ENCODE peak calls at places on chromosomes 3 and 15, in five cellular contexts. Y is SK-N-SH, U is mammary epithelial cell, V is PC-3, N is K562. C is an unnamed sample.

GRCh38 chr15:77646104-77646694 is 13.5 kb upstream of the LINGO1 start:
- DNase-seq in V (no peak), U (peak; percentile 14), N (peak; percentile 38), Y (no peak), C (no peak)

GRCh38 chr15:49361370-49361769 is 61.7 kb upstream of the FGF7 start:
- DNase-seq in V (no peak), U (no peak), Y (no peak), N (no peak), C (no peak)

GRCh38 chr3:150094150-150094932 is 123.6 kb upstream of the PFN2 start:
- DNase-seq in V (peak; percentile 92), N (no peak), Y (no peak), U (peak; percentile 92), C (no peak)

GRCh38 chr3:48467473-48468267 is 21.1 kb downstream of the ATRIP start:
- DNase-seq in Y (no peak), N (no peak), V (no peak), U (no peak), C (no peak)

GRCh38 chr3:147613710-147614109 is 204.5 kb downstream of the ZIC1 start:
- DNase-seq in V (no peak), N (no peak), U (no peak), Y (no peak), C (no peak)

GRCh38 chr3:123611077-123611476 is 26.2 kb upstream of the HACD2 start:
- DNase-seq in N (no peak), U (no peak), V (no peak), Y (no peak), C (no peak)

GRCh38 chr3:107241217-107241616 is 136.0 kb upstream of the CCDC54 start:
- DNase-seq in V (peak; percentile 74), Y (peak; percentile 32), U (peak; percentile 71), N (peak; percentile 10), C (peak; percentile 45)

GRCh38 chr3:112744825-112745566 is 101.7 kb downstream of the CD200R1L start:
- DNase-seq in U (no peak), Y (no peak), V (no peak), N (no peak), C (no peak)

GRCh38 chr3:171417813-171418212 is 42.4 kb downstream of the TNIK start:
- DNase-seq in N (no peak), Y (no peak), U (peak; percentile 48), V (peak; percentile 49), C (no peak)

GRCh38 chr3:15325228-15325627 is 7.2 kb downstream of the SH3BP5 start:
- DNase-seq in V (peak; percentile 76), N (no peak), U (peak; percentile 36), Y (peak; percentile 26), C (peak; percentile 79)

GRCh38 chr3:127820871-127821853 is 1.2 kb downstream of the MGLL start:
- DNase-seq in Y (no peak), V (peak; percentile 78), N (peak; percentile 23), U (no peak), C (no peak)

GRCh38 chr3:101574388-101575156 is 592 bp downstream of the PCNP start:
- DNase-seq in V (peak; percentile 73), U (no peak), Y (no peak), N (no peak), C (peak; percentile 66)

GRCh38 chr3:44439499-44440295 is 37.8 kb downstream of the ZNF445 start:
- DNase-seq in N (peak; percentile 93), V (no peak), U (no peak), Y (peak; percentile 74), C (no peak)

GRCh38 chr3:100536093-100536492 is 43.7 kb downstream of the TMEM45A start:
- DNase-seq in U (peak; percentile 76), N (no peak), Y (no peak), V (peak; percentile 87), C (no peak)

GRCh38 chr15:35305906-35306305 is 220.8 kb upstream of the NANOGP8 start:
- DNase-seq in V (peak; percentile 64), N (no peak), Y (no peak), U (peak; percentile 55), C (no peak)

GRCh38 chr3:45034612-45035252 is 8.6 kb downstream of the CLEC3B start:
- DNase-seq in U (no peak), V (no peak), N (no peak), Y (no peak), C (no peak)

GRCh38 chr3:26623409-26624208 is 1.0 kb downstream of the LRRC3B start:
- DNase-seq in V (no peak), Y (peak; percentile 51), U (no peak), N (no peak), C (peak; percentile 65)

GRCh38 chr3:194009892-194010533 is 125.9 kb upstream of the HES1 start:
- DNase-seq in N (no peak), V (no peak), Y (no peak), U (no peak), C (peak; percentile 34)

GRCh38 chr3:175564335-175564734 is 705.2 kb downstream of the NAALADL2 start:
- DNase-seq in U (no peak), N (no peak), Y (no peak), V (no peak), C (no peak)

GRCh38 chr15:63288778-63289378 is 11.5 kb downstream of the APH1B start:
- DNase-seq in Y (peak; percentile 66), U (peak; percentile 36), N (peak; percentile 29), V (peak; percentile 69), C (peak; percentile 53)

GRCh38 chr15:80788536-80788935 is 9.4 kb downstream of the CEMIP start:
- DNase-seq in V (no peak), Y (no peak), U (no peak), N (no peak), C (no peak)

GRCh38 chr3:28215407-28215806 is 26.0 kb upstream of the CMC1 start:
- DNase-seq in Y (no peak), V (no peak), N (no peak), U (no peak), C (no peak)

GRCh38 chr3:97613139-97613538 is 151.4 kb upstream of the ARL6 start:
- DNase-seq in U (no peak), V (no peak), Y (no peak), N (no peak), C (no peak)

GRCh38 chr15:67106764-67107013 is 41.3 kb downstream of the SMAD3 start:
- DNase-seq in N (no peak), U (no peak), Y (no peak), V (no peak), C (no peak)

GRCh38 chr15:67104453-67104852 is 39.1 kb downstream of the SMAD3 start:
- DNase-seq in N (no peak), V (no peak), Y (no peak), U (no peak), C (no peak)

GRCh38 chr15:67107014-67107812 is 41.8 kb downstream of the SMAD3 start:
- DNase-seq in V (peak; percentile 96), Y (no peak), U (peak; percentile 98), N (peak; percentile 53), C (no peak)

GRCh38 chr15:67105065-67105951 is 39.9 kb downstream of the SMAD3 start:
- DNase-seq in N (no peak), U (peak; percentile 98), Y (no peak), V (peak; percentile 96), C (no peak)

DNA sequence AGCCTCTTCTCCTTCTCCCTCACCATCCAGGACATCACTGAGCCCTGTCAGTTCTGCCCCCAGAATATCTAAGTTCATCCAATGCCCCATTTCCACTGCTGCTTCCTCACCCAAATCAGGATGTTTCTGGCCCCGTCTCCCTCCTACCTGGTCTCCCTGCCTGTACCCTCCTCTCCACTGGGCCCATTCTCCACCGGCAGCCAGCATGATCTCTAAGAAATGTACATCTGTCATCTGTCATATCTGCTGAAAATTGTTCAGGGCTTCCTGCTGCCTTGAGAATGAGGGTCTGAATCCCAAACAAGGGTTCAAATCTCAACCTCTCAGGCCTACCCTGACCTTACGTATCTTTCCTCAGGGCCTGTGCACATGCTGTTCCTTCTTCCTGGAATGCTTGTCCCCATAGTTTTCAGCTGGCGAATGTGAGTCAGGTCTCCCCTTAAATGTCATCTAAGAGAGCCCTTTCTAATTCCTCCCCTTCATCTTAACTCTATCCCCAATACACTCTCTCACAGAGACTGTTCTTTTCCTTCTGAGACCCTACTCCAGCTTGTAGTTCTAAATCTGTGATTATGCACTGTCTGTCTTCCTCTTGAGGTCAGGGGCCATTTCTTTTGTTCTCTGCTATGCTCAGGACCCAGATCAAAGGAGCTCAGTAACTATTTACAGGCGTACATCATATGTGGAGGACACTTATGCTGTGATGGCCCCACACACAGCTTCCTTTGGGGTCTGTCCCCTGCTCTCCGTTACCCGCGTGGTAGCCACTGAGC is 40.8 kb downstream of the SMAD3 start:
- DNase-seq in V (no peak), U (no peak), N (no peak), Y (no peak), C (no peak)
- H3K27ac ChIP-seq in V (peak overlapping the region; percentile 99), U (peak overlapping the region; percentile 95), N (peak overlapping the region; percentile 28), Y (peak overlapping the region; percentile 98), C (no peak overlapping the region)

GRCh38 chr15:99105516-99106341 is 849 bp downstream of the SYNM start:
- DNase-seq in V (no peak), U (peak; percentile 75), N (no peak), Y (peak; percentile 79), C (peak; percentile 89)
- TF ChIP-seq CTCF in V (no peak), U (peak; percentile 20), N (no peak), Y (no peak), C (no peak)

GRCh38 chr3:50651445-50651844 is 23.3 kb upstream of the DOCK3 start:
- DNase-seq in N (no peak), Y (no peak), U (no peak), V (no peak), C (no peak)
- H2AFZ ChIP-seq in N (no peak overlapping the region), Y (no peak overlapping the region), U (no peak overlapping the region), V (no peak overlapping the region), C (no peak overlapping the region)

GRCh38 chr15:68597581-68597980 is 18.8 kb downstream of the CORO2B start:
- DNase-seq in U (no peak), V (no peak), Y (no peak), N (no peak), C (no peak)
- H3K27ac ChIP-seq in U (no peak overlapping the region), V (no peak overlapping the region), Y (no peak overlapping the region), N (no peak overlapping the region), C (no peak overlapping the region)